ENCODE peak calls at places on chromosomes 11 and 22, in five cellular contexts. F is PC-9, W is mesenchymal stem cell, L is lung, U is cardiac muscle cell. B is an unnamed sample. For H3K4me1, the result is how much of the 10 kb centered on the place peaks cover.

GRCh38 chr11:73308003-73308962 is at the start of gene ARHGEF17:
- DNase-seq in F (peak), W (peak), L (peak), U (peak), B (peak)

GRCh38 chr22:43900206-43900605 is 8.4 kb upstream of the PNPLA5 start:
- DNase-seq in F (no peak), W (no peak), L (no peak), U (no peak), B (no peak)

GRCh38 chr11:35683728-35684339 is 21.3 kb downstream of the TRIM44 start:
- DNase-seq in F (no peak), W (peak), L (no peak), U (no peak), B (no peak)

GRCh38 chr22:35842954-35843353 is 125.3 kb downstream of the APOL5 start:
- DNase-seq in F (peak), W (peak), L (peak), U (peak), B (peak)

GRCh38 chr22:42959472-42960145 is 55.3 kb downstream of the PACSIN2 start:
- DNase-seq in F (peak), W (peak), L (peak), U (peak), B (peak)

GRCh38 chr11:92638678-92639077 is 330.8 kb upstream of the MTNR1B start:
- DNase-seq in F (no peak), W (no peak), L (no peak), U (no peak), B (no peak)

GRCh38 chr11:1929621-1930447 is 10.3 kb downstream of the TNNT3 start:
- DNase-seq in F (no peak), W (no peak), L (no peak), U (no peak), B (no peak)

GRCh38 chr11:61551630-61552029 is 29.2 kb downstream of the SYT7 start:
- DNase-seq in F (peak), W (no peak), L (no peak), U (peak), B (no peak)

GRCh38 chr11:17171342-17171741 is 36.4 kb downstream of the PIK3C2A start:
- DNase-seq in F (no peak), W (peak), L (no peak), U (peak), B (no peak)

GRCh38 chr11:4626207-4627105 is 10.8 kb upstream of the OR51D1 start:
- DNase-seq in F (peak), W (peak), L (peak), U (peak), B (peak)

GRCh38 chr22:43228330-43228729 is 41.4 kb upstream of the TTLL12 start:
- DNase-seq in F (peak), W (peak), L (no peak), U (peak), B (peak)

GRCh38 chr22:19065929-19066328 is 56.3 kb downstream of the DGCR2 start:
- DNase-seq in F (no peak), W (no peak), L (no peak), U (no peak), B (no peak)

GRCh38 chr11:76132268-76132667 is 74.0 kb downstream of the WNT11 start:
- DNase-seq in F (no peak), W (no peak), L (no peak), U (no peak), B (no peak)

GRCh38 chr11:7905961-7906429 is 25.1 kb downstream of the OR10A6 start:
- DNase-seq in F (peak), W (no peak), L (peak), U (no peak), B (peak)

DNA sequence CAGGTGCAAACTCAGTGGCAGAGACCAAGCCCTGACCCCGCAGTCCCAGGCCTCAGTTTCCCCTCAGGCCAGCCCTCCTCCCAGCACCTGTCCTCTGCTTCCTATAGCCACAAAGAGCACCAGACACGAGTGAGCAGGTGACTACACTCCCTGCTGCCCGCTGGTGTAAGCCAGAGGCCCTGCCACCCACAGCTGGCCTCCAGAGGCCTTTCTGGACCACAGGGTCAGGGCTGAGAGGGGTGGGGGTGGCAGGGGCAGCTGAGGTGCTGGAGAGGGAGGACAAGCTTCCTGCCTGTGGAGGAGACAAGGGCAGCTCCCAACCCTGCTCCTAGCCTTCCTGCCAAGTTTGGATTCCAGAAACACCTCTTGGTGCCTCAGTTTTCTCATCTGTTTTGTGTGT is 31.3 kb upstream of the WNT7B start:
- DNase-seq in F (no peak), W (no peak), L (no peak), U (no peak), B (no peak)
- H3K4me1 ChIP-seq in F (under half), W (half or more), L (under half), U (under half), B (under half)

DNA sequence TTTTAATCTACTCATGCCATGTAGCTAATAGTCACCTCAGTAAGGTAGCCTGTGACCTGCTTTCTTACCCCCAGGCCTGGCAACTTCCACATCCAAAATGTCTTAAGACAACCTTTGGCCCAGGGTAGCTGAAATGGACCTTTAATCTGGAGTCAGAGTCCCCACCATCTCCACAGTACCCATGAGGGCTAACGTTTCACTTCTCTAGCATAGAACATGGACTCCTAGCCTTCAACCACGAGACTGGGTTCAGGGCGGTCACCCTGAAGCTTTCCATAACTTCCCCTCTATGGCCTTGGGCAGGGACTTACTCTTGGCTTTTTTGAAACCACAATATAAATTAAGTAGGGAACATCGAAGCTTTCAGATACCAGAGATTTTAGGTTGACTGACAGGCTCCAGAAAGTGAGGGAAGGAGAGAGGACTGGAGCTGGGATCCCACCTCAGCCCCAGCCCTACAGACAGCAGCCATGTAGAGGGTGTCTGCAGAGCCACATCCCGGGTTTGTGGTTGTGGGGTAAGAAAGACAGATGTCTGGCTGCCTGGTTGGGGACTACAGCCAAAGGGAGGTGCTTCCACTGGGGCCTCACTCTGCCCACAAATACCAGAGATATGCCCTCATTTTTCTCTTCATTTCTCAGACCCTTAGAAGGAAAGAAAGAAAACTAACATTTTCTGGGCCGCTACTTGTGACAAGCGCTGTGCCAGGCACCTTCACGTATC is 2.6 kb downstream of the TBC1D10A start:
- DNase-seq in F (no peak), W (peak), L (no peak), U (peak), B (no peak)
- H3K4me1 ChIP-seq in F (under half), W (under half), L (under half), U (under half), B (under half)

GRCh38 chr11:19683141-19683805 is 29.4 kb upstream of the NAV2 start:
- DNase-seq in F (no peak), W (no peak), L (peak), U (no peak), B (no peak)
- H3K4me1 ChIP-seq in F (under half), W (under half), L (under half), U (under half), B (under half)

DNA sequence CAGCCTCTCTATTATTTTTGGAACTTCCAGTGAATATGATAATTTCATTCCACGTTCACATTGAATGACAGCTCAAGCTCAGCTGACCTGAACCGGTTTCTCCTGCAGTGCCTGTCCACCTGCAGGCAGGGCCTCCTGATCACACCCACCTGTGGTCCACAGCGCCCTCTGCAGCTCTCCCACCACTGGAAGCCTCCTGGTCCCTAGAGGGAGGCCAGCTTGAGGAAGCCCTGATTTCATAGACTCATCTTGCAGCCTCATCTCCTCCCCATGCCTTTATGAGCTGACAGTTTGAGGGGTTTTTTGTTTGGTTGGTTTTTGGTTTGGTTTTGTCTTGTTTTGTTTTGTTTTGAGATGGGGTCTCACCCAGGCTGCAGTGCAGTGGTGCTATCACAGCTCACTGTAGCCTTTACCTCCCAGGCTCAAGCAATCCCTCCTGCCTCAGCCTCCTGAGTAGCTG is 29.9 kb upstream of the MALAT1 start:
- DNase-seq in F (peak), W (peak), L (peak), U (peak), B (peak)
- H3K4me1 ChIP-seq in F (under half), W (under half), L (under half), U (under half), B (under half)

GRCh38 chr22:29621761-29622526 is 18.5 kb downstream of the NF2 start:
- DNase-seq in F (peak), W (peak), L (no peak), U (peak), B (no peak)
- H3K4me1 ChIP-seq in F (half or more), W (under half), L (under half), U (under half), B (under half)

DNA sequence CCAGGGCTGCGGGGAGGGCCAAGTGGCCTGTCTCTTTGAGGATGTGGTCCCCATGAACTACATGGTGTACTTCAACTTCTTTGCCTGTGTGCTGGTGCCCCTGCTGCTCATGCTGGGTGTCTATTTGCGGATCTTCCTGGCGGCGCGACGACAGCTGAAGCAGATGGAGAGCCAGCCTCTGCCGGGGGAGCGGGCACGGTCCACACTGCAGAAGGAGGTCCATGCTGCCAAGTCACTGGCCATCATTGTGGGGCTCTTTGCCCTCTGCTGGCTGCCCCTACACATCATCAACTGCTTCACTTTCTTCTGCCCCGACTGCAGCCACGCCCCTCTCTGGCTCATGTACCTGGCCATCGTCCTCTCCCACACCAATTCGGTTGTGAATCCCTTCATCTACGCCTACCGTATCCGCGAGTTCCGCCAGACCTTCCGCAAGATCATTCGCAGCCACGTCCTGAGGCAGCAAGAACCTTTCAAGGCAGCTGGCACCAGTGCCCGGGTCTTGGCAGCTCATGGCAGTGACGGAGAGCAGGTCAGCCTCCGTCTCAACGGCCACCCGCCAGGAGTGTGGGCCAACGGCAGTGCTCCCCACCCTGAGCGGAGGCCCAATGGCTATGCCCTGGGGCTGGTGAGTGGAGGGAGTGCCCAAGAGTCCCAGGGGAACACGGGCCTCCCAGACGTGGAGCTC is 13.5 kb downstream of the ADORA2A start:
- DNase-seq in F (no peak), W (no peak), L (no peak), U (no peak), B (no peak)
- H3K4me1 ChIP-seq in F (under half), W (under half), L (under half), U (under half), B (under half)